ENCODE peak calls at places on chromosome X, in four cellular contexts. One of them, this sample, is unnamed.

GRCh38 chrX:155873203-155873602 is 7.9 kb upstream of the VAMP7 start:
- DNase-seq in amygdala: no peak
- DNase-seq in astrocyte of the spinal cord: no peak
- DNase-seq in non-pigmented ciliary epithelial cell: no peak
- DNase-seq in this sample: no peak

GRCh38 chrX:114611018-114611619 is 27.2 kb downstream of the HTR2C start:
- DNase-seq in astrocyte of the spinal cord: peak
- DNase-seq in non-pigmented ciliary epithelial cell: no peak
- DNase-seq in amygdala: no peak
- DNase-seq in this sample: no peak

GRCh38 chrX:24760601-24761000 is 66.9 kb downstream of the POLA1 start:
- DNase-seq in non-pigmented ciliary epithelial cell: peak
- DNase-seq in amygdala: no peak
- DNase-seq in astrocyte of the spinal cord: peak
- DNase-seq in this sample: no peak

GRCh38 chrX:118347131-118347530 is 1.2 kb downstream of the WDR44 start:
- DNase-seq in astrocyte of the spinal cord: peak
- DNase-seq in non-pigmented ciliary epithelial cell: no peak
- DNase-seq in amygdala: no peak
- DNase-seq in this sample: no peak

GRCh38 chrX:105752334-105752733 is 70.0 kb upstream of the NRK start:
- DNase-seq in non-pigmented ciliary epithelial cell: no peak
- DNase-seq in amygdala: no peak
- DNase-seq in astrocyte of the spinal cord: no peak
- DNase-seq in this sample: no peak

GRCh38 chrX:15524417-15524816 is 23.8 kb downstream of the BMX start:
- DNase-seq in non-pigmented ciliary epithelial cell: peak
- DNase-seq in astrocyte of the spinal cord: peak
- DNase-seq in amygdala: no peak
- DNase-seq in this sample: no peak

GRCh38 chrX:40329616-40330015 is 231.9 kb upstream of the BCOR start:
- DNase-seq in non-pigmented ciliary epithelial cell: no peak
- DNase-seq in astrocyte of the spinal cord: no peak
- DNase-seq in amygdala: no peak
- DNase-seq in this sample: no peak

GRCh38 chrX:149004936-149005335 is 500.2 kb downstream of the IDS start:
- DNase-seq in astrocyte of the spinal cord: no peak
- DNase-seq in non-pigmented ciliary epithelial cell: no peak
- DNase-seq in amygdala: no peak
- DNase-seq in this sample: no peak

GRCh38 chrX:115324194-115324593 is 34.7 kb downstream of the LUZP4 start:
- DNase-seq in astrocyte of the spinal cord: peak
- DNase-seq in amygdala: no peak
- DNase-seq in non-pigmented ciliary epithelial cell: no peak
- DNase-seq in this sample: no peak

GRCh38 chrX:140091276-140091886 is 126.1 kb upstream of the CXorf66 start:
- DNase-seq in astrocyte of the spinal cord: no peak
- DNase-seq in non-pigmented ciliary epithelial cell: no peak
- DNase-seq in amygdala: peak
- DNase-seq in this sample: peak

GRCh38 chrX:10245901-10246696 is 89.3 kb downstream of the CLCN4 start:
- DNase-seq in astrocyte of the spinal cord: no peak
- DNase-seq in amygdala: no peak
- DNase-seq in non-pigmented ciliary epithelial cell: no peak
- DNase-seq in this sample: no peak

GRCh38 chrX:73127700-73128241 is 48.5 kb upstream of the PABPC1L2A start:
- DNase-seq in amygdala: no peak
- DNase-seq in non-pigmented ciliary epithelial cell: no peak
- DNase-seq in astrocyte of the spinal cord: no peak
- DNase-seq in this sample: no peak

GRCh38 chrX:136031626-136032025 is 46.4 kb downstream of the SLC9A6 start:
- DNase-seq in amygdala: no peak
- DNase-seq in astrocyte of the spinal cord: no peak
- DNase-seq in non-pigmented ciliary epithelial cell: no peak
- DNase-seq in this sample: no peak

GRCh38 chrX:153688900-153689590 is 1.3 kb downstream of the SLC6A8 start:
- DNase-seq in non-pigmented ciliary epithelial cell: no peak
- DNase-seq in astrocyte of the spinal cord: peak
- DNase-seq in amygdala: peak
- DNase-seq in this sample: no peak

GRCh38 chrX:6813836-6814370 is 279.0 kb upstream of the VCX3A start:
- DNase-seq in amygdala: no peak
- DNase-seq in astrocyte of the spinal cord: peak
- DNase-seq in non-pigmented ciliary epithelial cell: no peak
- DNase-seq in this sample: no peak

GRCh38 chrX:136762820-136763452 is 17.8 kb downstream of the ARHGEF6 start:
- DNase-seq in non-pigmented ciliary epithelial cell: no peak
- DNase-seq in amygdala: no peak
- DNase-seq in astrocyte of the spinal cord: no peak
- DNase-seq in this sample: no peak

GRCh38 chrX:18886344-18887161 is 97.4 kb downstream of the PHKA2 start:
- DNase-seq in amygdala: peak
- DNase-seq in non-pigmented ciliary epithelial cell: no peak
- DNase-seq in astrocyte of the spinal cord: peak
- DNase-seq in this sample: peak

GRCh38 chrX:77415161-77415560 is 32.0 kb upstream of the FGF16 start:
- DNase-seq in astrocyte of the spinal cord: no peak
- DNase-seq in amygdala: no peak
- DNase-seq in non-pigmented ciliary epithelial cell: no peak
- DNase-seq in this sample: no peak

GRCh38 chrX:72694170-72694569 is 19.9 kb downstream of the PHKA1 start:
- DNase-seq in amygdala: no peak
- DNase-seq in non-pigmented ciliary epithelial cell: no peak
- DNase-seq in astrocyte of the spinal cord: no peak
- DNase-seq in this sample: no peak

GRCh38 chrX:56798866-56799864 is 70.1 kb downstream of the NBDY start:
- DNase-seq in non-pigmented ciliary epithelial cell: no peak
- DNase-seq in astrocyte of the spinal cord: no peak
- DNase-seq in amygdala: peak
- DNase-seq in this sample: peak

GRCh38 chrX:14872355-14872754 is 514 bp downstream of the FANCB start:
- DNase-seq in amygdala: no peak
- DNase-seq in astrocyte of the spinal cord: no peak
- DNase-seq in non-pigmented ciliary epithelial cell: no peak
- DNase-seq in this sample: no peak

GRCh38 chrX:123756320-123756719 is 23.5 kb upstream of the THOC2 start:
- DNase-seq in astrocyte of the spinal cord: peak
- DNase-seq in amygdala: no peak
- DNase-seq in non-pigmented ciliary epithelial cell: no peak
- DNase-seq in this sample: no peak

GRCh38 chrX:93673869-93674271 is at the start of gene FAM133A:
- DNase-seq in non-pigmented ciliary epithelial cell: peak
- DNase-seq in amygdala: no peak
- DNase-seq in astrocyte of the spinal cord: peak
- DNase-seq in this sample: no peak

GRCh38 chrX:31036895-31037294 is 34.9 kb downstream of the FTHL17 start:
- DNase-seq in astrocyte of the spinal cord: peak
- DNase-seq in amygdala: peak
- DNase-seq in non-pigmented ciliary epithelial cell: no peak
- DNase-seq in this sample: no peak

GRCh38 chrX:10989386-10989785 is 121.7 kb upstream of the HCCS start:
- DNase-seq in non-pigmented ciliary epithelial cell: no peak
- DNase-seq in amygdala: no peak
- DNase-seq in astrocyte of the spinal cord: no peak
- DNase-seq in this sample: no peak

GRCh38 chrX:80812176-80812575 is 2.5 kb upstream of the BRWD3 start:
- DNase-seq in astrocyte of the spinal cord: peak
- DNase-seq in amygdala: no peak
- DNase-seq in non-pigmented ciliary epithelial cell: no peak
- DNase-seq in this sample: no peak

GRCh38 chrX:136754641-136755040 is 26.1 kb downstream of the ARHGEF6 start:
- DNase-seq in non-pigmented ciliary epithelial cell: no peak
- DNase-seq in astrocyte of the spinal cord: peak
- DNase-seq in amygdala: no peak
- DNase-seq in this sample: no peak

GRCh38 chrX:28787206-28787605 is 200.0 kb downstream of the IL1RAPL1 start:
- DNase-seq in non-pigmented ciliary epithelial cell: peak
- DNase-seq in amygdala: no peak
- DNase-seq in astrocyte of the spinal cord: peak
- DNase-seq in this sample: no peak

GRCh38 chrX:154378059-154378798 is 866 bp upstream of the EMD start:
- DNase-seq in amygdala: peak
- DNase-seq in astrocyte of the spinal cord: peak
- DNase-seq in non-pigmented ciliary epithelial cell: no peak
- DNase-seq in this sample: no peak

GRCh38 chrX:13432776-13433605 is 113.1 kb upstream of the ATXN3L start:
- DNase-seq in non-pigmented ciliary epithelial cell: peak
- DNase-seq in astrocyte of the spinal cord: peak
- DNase-seq in amygdala: no peak
- DNase-seq in this sample: no peak

GRCh38 chrX:98548550-98548949 is 1664.8 kb downstream of the RPA4 start:
- DNase-seq in amygdala: no peak
- DNase-seq in non-pigmented ciliary epithelial cell: no peak
- DNase-seq in astrocyte of the spinal cord: no peak
- DNase-seq in this sample: no peak

GRCh38 chrX:136192839-136193414 is 45.6 kb downstream of the FHL1 start:
- DNase-seq in non-pigmented ciliary epithelial cell: no peak
- DNase-seq in amygdala: no peak
- DNase-seq in astrocyte of the spinal cord: peak
- DNase-seq in this sample: no peak

GRCh38 chrX:11998944-11999343 is 139.3 kb upstream of the FRMPD4 start:
- DNase-seq in non-pigmented ciliary epithelial cell: no peak
- DNase-seq in astrocyte of the spinal cord: no peak
- DNase-seq in amygdala: no peak
- DNase-seq in this sample: no peak

GRCh38 chrX:13101439-13102139 is 57.2 kb upstream of the FAM9C start:
- DNase-seq in non-pigmented ciliary epithelial cell: peak
- DNase-seq in amygdala: no peak
- DNase-seq in astrocyte of the spinal cord: peak
- DNase-seq in this sample: no peak

GRCh38 chrX:35499071-35499862 is 298.9 kb upstream of the MAGEB16 start:
- DNase-seq in non-pigmented ciliary epithelial cell: no peak
- DNase-seq in amygdala: no peak
- DNase-seq in astrocyte of the spinal cord: no peak
- DNase-seq in this sample: no peak

This sample was measured in mesothelial cell of epicardium.